ENCODE peak calls at places on chromosomes 5 and 9, in seven cellular contexts. N is heart right ventricle, V is OCI-LY7, S is astrocyte, Q is heart left ventricle, O is IMR-90, J is sigmoid colon. T is an unnamed sample.

GRCh38 chr9:73116030-73116429 is 35.6 kb upstream of the ANXA1 start:
- DNase-seq in S (peak; percentile 85), O (peak; percentile 80), J (no peak), V (no peak), N (no peak), Q (no peak), T (no peak)

GRCh38 chr5:129271309-129271708 is 176.8 kb downstream of the ISOC1 start:
- DNase-seq in V (peak; percentile 0), O (no peak), Q (no peak), S (no peak), J (no peak), N (no peak), T (no peak)

GRCh38 chr5:151719228-151719861 is 32.6 kb upstream of the SPARC start:
- DNase-seq in O (peak; percentile 50), S (no peak), J (no peak), Q (no peak), N (peak; percentile 57), V (peak; percentile 27), T (peak; percentile 63)

GRCh38 chr9:73655831-73656230 is 504.2 kb downstream of the ANXA1 start:
- DNase-seq in J (no peak), S (no peak), V (no peak), N (no peak), Q (no peak), O (no peak), T (no peak)

GRCh38 chr9:3920586-3921582 is 379.0 kb downstream of the GLIS3 start:
- DNase-seq in N (no peak), J (no peak), S (no peak), V (no peak), Q (no peak), O (peak; percentile 15), T (no peak)

GRCh38 chr9:93902780-93903655 is 52.1 kb downstream of the BARX1 start:
- DNase-seq in J (peak; percentile 52), V (no peak), N (no peak), O (no peak), Q (no peak), S (no peak), T (no peak)

GRCh38 chr5:145198871-145199270 is 636.3 kb downstream of the PRELID2 start:
- DNase-seq in S (no peak), N (no peak), V (no peak), Q (no peak), J (no peak), O (peak; percentile 19), T (no peak)

GRCh38 chr5:149639718-149640117 is 58.4 kb downstream of the ARHGEF37 start:
- DNase-seq in S (no peak), N (peak; percentile 37), J (peak; percentile 63), V (no peak), Q (no peak), O (no peak), T (no peak)

GRCh38 chr5:88051148-88051547 is 217.5 kb downstream of the TMEM161B start:
- DNase-seq in N (no peak), S (no peak), O (no peak), Q (no peak), V (no peak), J (no peak), T (no peak)

GRCh38 chr9:98742325-98743280 is 33.9 kb upstream of the GABBR2 start:
- DNase-seq in Q (no peak), J (no peak), V (no peak), S (peak; percentile 46), O (peak; percentile 81), N (no peak), T (peak; percentile 19)

GRCh38 chr5:175015028-175015427 is 290.6 kb downstream of the MSX2 start:
- DNase-seq in J (no peak), V (no peak), Q (no peak), S (no peak), O (no peak), N (no peak), T (no peak)

GRCh38 chr5:57298985-57299491 is 125.2 kb downstream of the GPBP1 start:
- DNase-seq in J (no peak), O (peak; percentile 86), V (peak; percentile 68), Q (no peak), N (peak; percentile 68), S (peak; percentile 71), T (peak; percentile 52)

GRCh38 chr5:77971965-77972544 is 195.9 kb upstream of the TBCA start:
- DNase-seq in Q (no peak), S (no peak), N (no peak), O (no peak), J (no peak), V (no peak), T (no peak)

GRCh38 chr5:125198270-125198974 is 452.0 kb upstream of the ZNF608 start:
- DNase-seq in S (peak; percentile 61), V (peak; percentile 47), N (peak; percentile 89), J (peak; percentile 91), Q (peak; percentile 65), O (peak; percentile 84), T (peak; percentile 49)

GRCh38 chr9:21549890-21550289 is 67.8 kb upstream of the IFNE start:
- DNase-seq in J (no peak), Q (no peak), O (no peak), N (no peak), V (no peak), S (no peak), T (no peak)

GRCh38 chr5:161288071-161288470 is 258.5 kb downstream of the GABRB2 start:
- DNase-seq in N (no peak), S (no peak), V (no peak), Q (no peak), O (no peak), J (no peak), T (no peak)

GRCh38 chr9:90925581-90926257 is 124.1 kb downstream of the SYK start:
- DNase-seq in N (no peak), Q (no peak), V (no peak), S (peak; percentile 92), O (peak; percentile 95), J (no peak), T (peak; percentile 16)

GRCh38 chr5:456351-457194 is 13.6 kb downstream of the EXOC3 start:
- DNase-seq in N (no peak), V (no peak), Q (peak; percentile 52), O (no peak), J (peak; percentile 51), S (peak; percentile 60), T (no peak)

GRCh38 chr9:132797861-132798659 is 80.0 kb downstream of the AK8 start:
- DNase-seq in Q (no peak), S (no peak), J (no peak), V (no peak), O (no peak), N (no peak), T (no peak)

GRCh38 chr5:57327934-57328333 is 154.1 kb downstream of the GPBP1 start:
- DNase-seq in Q (no peak), S (no peak), V (no peak), N (no peak), O (peak; percentile 33), J (no peak), T (no peak)

GRCh38 chr9:3888496-3888858 is 362.7 kb upstream of the RFX3 start:
- DNase-seq in O (no peak), S (no peak), V (no peak), J (no peak), Q (no peak), N (no peak), T (no peak)

GRCh38 chr5:17440766-17441165 is 57.3 kb upstream of the TAF11L2 start:
- DNase-seq in Q (no peak), S (peak; percentile 79), O (no peak), V (no peak), J (no peak), N (no peak), T (no peak)

GRCh38 chr9:91802391-91802790 is 147.6 kb downstream of the ROR2 start:
- DNase-seq in V (no peak), O (peak; percentile 22), J (peak; percentile 64), Q (no peak), S (no peak), N (no peak), T (no peak)

DNA sequence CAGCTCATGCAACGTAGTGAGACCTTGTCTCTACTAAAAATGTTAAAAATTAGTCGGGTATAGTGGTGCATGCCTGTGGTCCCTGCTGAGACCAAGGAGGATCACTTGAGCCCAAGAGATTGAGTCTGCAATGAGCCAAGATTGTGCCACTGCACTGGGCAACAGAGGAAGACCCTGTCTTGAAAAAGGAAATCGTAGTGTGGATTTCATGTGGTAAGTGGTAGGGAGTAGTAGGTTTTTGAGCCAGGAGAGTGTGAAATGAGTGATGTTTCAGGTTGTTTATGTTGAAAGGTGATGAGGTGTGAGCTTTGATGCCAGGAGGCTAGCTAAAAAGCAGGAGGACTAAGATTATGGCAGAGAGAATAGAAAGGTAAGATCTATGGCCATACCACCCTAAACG is 5.9 kb downstream of the MATR3 start:
- DNase-seq in Q (no peak), N (no peak), S (no peak), O (no peak), J (no peak), V (no peak), T (no peak)
- H3K4me1 ChIP-seq in Q (peaks cover 86% of the 10 kb centered on the region), N (peaks cover 93% of the 10 kb centered on the region), S (peaks cover 11% of the 10 kb centered on the region), O (peaks cover 12% of the 10 kb centered on the region), J (peaks cover 88% of the 10 kb centered on the region), V (peaks cover 87% of the 10 kb centered on the region), T (peaks cover 5% of the 10 kb centered on the region)

GRCh38 chr9:71322311-71322710 is 200.9 kb upstream of the TRPM3 start:
- DNase-seq in S (no peak), V (no peak), Q (no peak), J (no peak), O (no peak), N (no peak), T (no peak)
- H3K4me3 ChIP-seq in S (no peak overlapping the region), V (no peak overlapping the region), Q (no peak overlapping the region), J (no peak overlapping the region), O (no peak overlapping the region), N (no peak overlapping the region), T (no peak overlapping the region)

GRCh38 chr5:112294126-112294525 is 125.0 kb downstream of the EPB41L4A start:
- DNase-seq in S (no peak), V (no peak), J (no peak), N (no peak), Q (no peak), O (no peak), T (no peak)
- H3K27ac ChIP-seq in S (no peak overlapping the region), V (no peak overlapping the region), J (no peak overlapping the region), N (no peak overlapping the region), Q (no peak overlapping the region), O (no peak overlapping the region), T (no peak overlapping the region)

GRCh38 chr5:179765400-179765799 is 28.4 kb upstream of the LTC4S start:
- DNase-seq in O (peak; percentile 85), V (no peak), Q (peak; percentile 78), S (peak; percentile 92), J (no peak), N (peak; percentile 50), T (peak; percentile 95)

GRCh38 chr5:179759961-179760541 is 27.4 kb downstream of the MAML1 start:
- DNase-seq in J (no peak), V (no peak), Q (no peak), S (no peak), N (no peak), O (no peak), T (no peak)

GRCh38 chr5:179762079-179762780 is 29.6 kb downstream of the MAML1 start:
- DNase-seq in Q (no peak), V (peak; percentile 63), J (no peak), N (no peak), O (no peak), S (peak; percentile 58), T (no peak)

GRCh38 chr5:179763215-179763945 is 30.4 kb upstream of the LTC4S start:
- DNase-seq in S (peak; percentile 87), V (peak; percentile 69), N (peak; percentile 71), Q (no peak), O (peak; percentile 91), J (peak; percentile 82), T (peak; percentile 79)

DNA sequence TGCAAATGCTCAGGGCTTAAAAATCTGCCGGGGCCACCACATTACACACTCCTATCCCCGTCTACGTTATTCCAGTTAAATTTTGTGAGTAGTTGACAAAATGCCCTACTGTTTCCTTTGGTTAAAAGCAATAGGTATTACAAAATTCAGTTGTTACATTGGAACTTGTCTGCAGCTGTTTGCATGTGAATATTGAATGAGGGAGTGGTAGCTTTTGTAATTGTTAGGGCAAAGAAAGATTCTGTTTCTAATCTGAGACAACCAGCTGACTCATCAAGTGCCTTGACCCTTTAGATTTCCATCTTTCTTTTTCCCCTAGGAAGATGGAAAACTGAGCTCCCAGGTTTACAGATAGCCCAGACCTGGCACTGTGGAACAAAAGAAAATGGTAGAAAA is 30.2 kb downstream of the MAML1 start:
- DNase-seq in O (peak; percentile 75), S (peak; percentile 51), Q (no peak), J (no peak), V (no peak), N (no peak), T (no peak)
- H3K4me1 ChIP-seq in O (peaks cover 39% of the 10 kb centered on the region), S (peaks cover 56% of the 10 kb centered on the region), Q (peaks cover 79% of the 10 kb centered on the region), J (peaks cover 64% of the 10 kb centered on the region), V (peaks cover 17% of the 10 kb centered on the region), N (peaks cover 65% of the 10 kb centered on the region), T (peaks cover 64% of the 10 kb centered on the region)